ENCODE peak calls at places on chromosomes 12 and 14, in seven cellular contexts. P is endodermal cell, D is uterus, O is MCF 10A, B is A549, Y is GM12864, X is neural crest cell. C is an unnamed sample.
A peak's percentile ranks its signal among the peaks of the same experiment; 100 is the strongest.

GRCh38 chr14:100067971-100068959 is 3.0 kb downstream of the EVL start:
- DNase-seq in P (no peak), D (no peak), O (peak; percentile 73), B (no peak), Y (peak; percentile 79), X (no peak), C (no peak)

GRCh38 chr12:43011383-43011926 is 421.9 kb upstream of the PRICKLE1 start:
- DNase-seq in P (no peak), D (no peak), O (no peak), B (no peak), Y (no peak), X (no peak), C (no peak)

GRCh38 chr12:116882742-116883141 is 1.5 kb upstream of the HRK start:
- DNase-seq in P (peak; percentile 61), D (no peak), O (peak; percentile 66), B (peak; percentile 65), Y (no peak), X (no peak), C (no peak)

GRCh38 chr12:87827638-87828264 is 201.4 kb downstream of the C12orf50 start:
- DNase-seq in P (no peak), D (no peak), O (peak; percentile 73), B (peak; percentile 7), Y (no peak), X (no peak), C (no peak)

GRCh38 chr12:88057994-88058718 is 29.0 kb upstream of the C12orf50 start:
- DNase-seq in P (no peak), D (no peak), O (no peak), B (no peak), Y (no peak), X (no peak), C (no peak)

GRCh38 chr14:22420598-22421186 is 168.3 kb downstream of the DAD1 start:
- DNase-seq in P (no peak), D (no peak), O (peak; percentile 28), B (no peak), Y (no peak), X (no peak), C (no peak)

GRCh38 chr12:109732321-109733305 is 19.0 kb downstream of the FAM222A start:
- DNase-seq in P (peak; percentile 44), D (no peak), O (no peak), B (no peak), Y (no peak), X (no peak), C (no peak)

GRCh38 chr12:123445388-123446344 is 9.2 kb upstream of the RILPL2 start:
- DNase-seq in P (no peak), D (peak; percentile 24), O (no peak), B (no peak), Y (no peak), X (no peak), C (no peak)

GRCh38 chr14:103693514-103693913 is 21.7 kb downstream of the XRCC3 start:
- DNase-seq in P (no peak), D (no peak), O (peak; percentile 81), B (no peak), Y (no peak), X (no peak), C (no peak)

GRCh38 chr14:64732066-64732465 is 27.8 kb downstream of the PLEKHG3 start:
- DNase-seq in P (peak; percentile 25), D (no peak), O (no peak), B (no peak), Y (no peak), X (no peak), C (no peak)

GRCh38 chr12:24964342-24964741 is 15.4 kb upstream of the BCAT1 start:
- DNase-seq in P (no peak), D (no peak), O (no peak), B (no peak), Y (no peak), X (no peak), C (no peak)

GRCh38 chr12:24955853-24956252 is 7.0 kb upstream of the BCAT1 start:
- DNase-seq in P (peak; percentile 77), D (no peak), O (no peak), B (no peak), Y (no peak), X (no peak), C (no peak)

GRCh38 chr12:24955389-24955788 is 6.5 kb upstream of the BCAT1 start:
- DNase-seq in P (no peak), D (no peak), O (no peak), B (no peak), Y (no peak), X (no peak), C (no peak)

DNA sequence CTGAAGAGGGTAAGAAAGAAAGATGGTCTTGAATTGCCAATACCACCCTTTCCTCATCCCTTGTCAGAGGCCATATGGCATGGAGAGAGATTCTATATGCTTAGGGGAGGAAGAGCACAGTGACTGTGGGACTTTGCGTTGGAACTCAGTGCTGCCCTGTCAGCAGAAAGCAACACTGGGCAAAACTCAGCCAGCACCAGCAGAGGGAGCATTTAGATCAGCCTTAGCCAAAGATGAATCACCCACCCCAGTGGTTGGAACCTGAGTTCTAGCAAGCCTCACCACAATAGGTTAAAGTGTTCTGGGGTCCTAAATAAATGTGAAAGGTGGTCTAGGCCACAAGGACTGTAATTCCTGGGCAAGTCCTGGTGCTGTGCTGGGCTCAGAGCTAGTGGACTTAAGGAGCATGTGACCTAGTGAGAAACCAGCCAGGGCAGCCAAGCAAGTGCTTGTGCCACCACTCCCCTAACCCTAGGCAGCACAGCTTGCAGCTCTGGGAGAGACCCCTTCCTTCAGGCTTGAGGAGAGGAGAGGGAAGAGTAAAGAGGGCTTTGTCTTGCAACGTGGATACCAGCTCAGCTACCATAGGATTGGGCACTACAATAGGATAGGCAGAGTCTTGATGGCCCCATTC is 11.4 kb upstream of the BCAT1 start:
- DNase-seq in P (peak; percentile 93), D (no peak), O (peak; percentile 59), B (peak; percentile 15), Y (no peak), X (peak; percentile 22), C (peak; percentile 36)
- TF ChIP-seq CTCF in P (peak; percentile 99), D (no peak), O (peak; percentile 66), B (peak; percentile 47), Y (peak; percentile 80), X (peak; percentile 76), C (peak; percentile 79)

GRCh38 chr14:106277503-106277902 is 751.1 kb downstream of the TMEM121 start:
- DNase-seq in P (no peak), D (no peak), O (peak; percentile 30), B (no peak), Y (no peak), X (no peak), C (peak; percentile 4)
- TF ChIP-seq CTCF in P (peak; percentile 21), D (no peak), O (peak; percentile 67), B (peak; percentile 20), Y (peak; percentile 70), X (no peak), C (peak; percentile 60)

GRCh38 chr14:28297559-28297958 is 469.0 kb upstream of the FOXG1 start:
- DNase-seq in P (no peak), D (no peak), O (no peak), B (no peak), Y (no peak), X (no peak), C (no peak)

GRCh38 chr14:28300356-28300755 is 466.2 kb upstream of the FOXG1 start:
- DNase-seq in P (no peak), D (no peak), O (no peak), B (no peak), Y (no peak), X (no peak), C (no peak)

GRCh38 chr14:28298156-28298555 is 468.4 kb upstream of the FOXG1 start:
- DNase-seq in P (no peak), D (no peak), O (peak; percentile 6), B (no peak), Y (no peak), X (no peak), C (no peak)

GRCh38 chr14:28301179-28301578 is 465.4 kb upstream of the FOXG1 start:
- DNase-seq in P (no peak), D (no peak), O (no peak), B (no peak), Y (no peak), X (no peak), C (no peak)

DNA sequence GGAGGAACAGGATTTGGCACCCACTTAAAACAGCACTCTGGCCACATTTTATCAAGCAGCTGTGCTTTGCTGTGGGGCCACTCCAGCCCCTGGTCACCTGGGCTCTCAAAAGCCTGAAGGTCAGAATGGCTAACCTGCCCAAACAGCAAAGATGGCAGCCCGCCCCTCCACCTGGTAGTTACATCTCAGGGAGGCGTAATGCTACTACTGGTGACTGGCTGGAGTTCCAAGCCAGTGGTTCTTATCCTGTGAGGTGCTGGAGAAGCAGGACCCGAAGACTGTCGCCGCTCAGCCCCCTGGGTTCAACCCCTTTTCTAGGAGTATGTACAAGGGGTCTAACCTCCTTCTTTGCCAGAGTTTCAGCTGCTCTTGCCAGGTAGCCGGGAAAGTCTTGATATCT is 467.4 kb upstream of the FOXG1 start:
- DNase-seq in P (no peak), D (no peak), O (no peak), B (no peak), Y (no peak), X (no peak), C (no peak)
- TF ChIP-seq CTCF in P (no peak), D (no peak), O (no peak), B (no peak), Y (no peak), X (no peak), C (no peak)

DNA sequence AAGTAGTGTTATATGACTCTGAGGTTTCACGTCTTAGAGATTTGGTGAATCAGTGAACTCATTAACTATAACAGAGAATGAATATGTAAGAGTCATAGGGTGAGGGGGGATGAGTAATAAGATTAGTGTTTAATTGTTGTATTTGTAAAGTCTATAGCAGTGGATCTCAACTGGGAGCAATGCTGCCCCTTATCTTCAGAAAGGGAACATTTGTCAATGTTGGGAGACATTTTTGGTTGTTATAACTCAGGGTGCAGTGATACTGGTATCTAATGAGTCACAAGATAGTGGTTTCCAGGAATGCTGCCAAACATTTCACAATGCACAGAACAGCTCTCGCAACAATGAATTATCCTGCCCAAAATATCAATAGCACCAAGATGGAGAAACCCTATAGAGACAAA is 1193.7 kb downstream of the GALC start:
- DNase-seq in P (no peak), D (no peak), O (peak; percentile 93), B (no peak), Y (no peak), X (no peak), C (peak; percentile 72)
- TF ChIP-seq CTCF in P (no peak), D (no peak), O (no peak), B (no peak), Y (no peak), X (no peak), C (no peak)

GRCh38 chr14:92848941-92849340 is 54.8 kb downstream of the GOLGA5 start:
- DNase-seq in P (no peak), D (no peak), O (no peak), B (no peak), Y (no peak), X (no peak), C (no peak)
- TF ChIP-seq CTCF in P (no peak), D (no peak), O (no peak), B (no peak), Y (no peak), X (no peak), C (no peak)

DNA sequence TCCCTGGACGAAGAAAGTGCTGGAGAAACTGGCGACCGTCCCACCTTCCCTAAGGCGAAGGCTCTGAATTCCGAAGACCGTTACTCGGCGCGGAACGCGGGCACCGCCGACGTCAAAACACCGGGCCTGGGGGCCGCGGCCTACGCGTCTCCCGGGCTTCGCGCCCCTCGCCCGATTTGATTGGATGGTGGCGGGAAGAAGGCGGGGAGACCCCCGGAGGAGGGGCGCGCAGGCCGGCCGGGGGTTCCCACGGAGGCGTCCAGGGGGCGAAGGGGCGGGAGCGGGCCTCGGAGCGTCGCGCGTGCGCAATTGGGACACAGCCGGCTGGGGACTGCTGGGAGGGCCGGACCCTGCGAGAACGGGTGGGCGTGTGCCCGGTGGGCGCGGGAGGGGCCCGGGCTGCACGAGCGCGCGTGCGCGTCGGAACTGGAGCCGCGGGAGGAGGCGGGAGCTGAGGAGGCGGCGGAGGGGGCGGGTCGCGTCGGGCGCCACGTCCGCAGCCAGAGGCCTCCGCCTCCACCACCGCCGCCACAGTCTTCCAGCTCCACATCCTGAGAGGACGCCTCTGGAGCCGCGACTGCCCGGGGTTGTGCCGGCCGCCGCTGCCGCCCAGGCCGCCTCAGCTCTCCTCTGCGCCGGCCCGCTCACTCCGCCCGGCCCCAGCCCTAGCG is at the start of gene TMEM263:
- DNase-seq in P (peak; percentile 99), D (peak; percentile 98), O (peak; percentile 86), B (peak; percentile 89), Y (peak; percentile 77), X (peak; percentile 96), C (peak; percentile 91)
- TF ChIP-seq CTCF in P (no peak), D (no peak), O (no peak), B (no peak), Y (no peak), X (no peak), C (no peak)